ENCODE peak calls at places on chromosomes 11 and 22, in four cellular contexts. Y, K, H and E are unnamed samples.
A peak's percentile ranks its signal among the peaks of the same experiment; 100 is the strongest.

GRCh38 chr11:130801287-130802146 is 114.8 kb downstream of the SNX19 start:
- DNase-seq in H (no peak), K (no peak), Y (no peak), E (no peak)

GRCh38 chr11:7657306-7658025 is 15.8 kb downstream of the CYB5R2 start:
- DNase-seq in Y (peak; percentile 28), H (peak; percentile 64), K (peak; percentile 75), E (no peak)

GRCh38 chr11:2839395-2839941 is 46.1 kb downstream of the CDKN1C start:
- DNase-seq in K (no peak), H (no peak), Y (no peak), E (no peak)

GRCh38 chr11:64306876-64307622 is 1.7 kb downstream of the ESRRA start:
- DNase-seq in K (no peak), H (peak; percentile 65), Y (no peak), E (peak; percentile 87)

GRCh38 chr22:30866811-30867271 is 101.7 kb downstream of the MORC2 start:
- DNase-seq in K (peak; percentile 80), Y (no peak), H (no peak), E (no peak)

GRCh38 chr11:115581871-115582639 is 77.8 kb upstream of the CADM1 start:
- DNase-seq in K (no peak), Y (no peak), H (peak; percentile 45), E (no peak)

GRCh38 chr11:26247340-26247739 is 84.6 kb upstream of the ANO3 start:
- DNase-seq in Y (no peak), K (no peak), H (no peak), E (no peak)

GRCh38 chr11:77058900-77059299 is 7.9 kb upstream of the CAPN5 start:
- DNase-seq in K (no peak), Y (no peak), H (no peak), E (no peak)

GRCh38 chr11:122796128-122796717 is 42.1 kb upstream of the CRTAM start:
- DNase-seq in Y (no peak), H (peak; percentile 54), K (peak; percentile 42), E (peak; percentile 85)

GRCh38 chr11:2533642-2534115 is 88.9 kb downstream of the KCNQ1 start:
- DNase-seq in K (peak; percentile 38), H (peak; percentile 68), Y (peak; percentile 63), E (peak; percentile 85)

GRCh38 chr11:13745165-13745564 is 76.7 kb downstream of the FAR1 start:
- DNase-seq in H (no peak), K (peak; percentile 84), Y (no peak), E (no peak)

GRCh38 chr11:66322732-66323427 is 6.0 kb upstream of the CD248 start:
- DNase-seq in Y (no peak), K (no peak), H (no peak), E (no peak)

GRCh38 chr11:68122936-68123539 is 1.9 kb upstream of the CHKA start:
- DNase-seq in Y (peak; percentile 41), H (peak; percentile 81), K (no peak), E (no peak)

GRCh38 chr22:33049125-33049729 is 9.0 kb downstream of the SYN3 start:
- DNase-seq in Y (peak; percentile 44), H (peak; percentile 67), K (peak; percentile 30), E (peak; percentile 81)

GRCh38 chr22:49307071-49307830 is 520.4 kb downstream of the BRD1 start:
- DNase-seq in H (no peak), Y (no peak), K (no peak), E (peak; percentile 42)

GRCh38 chr11:64123679-64124078 is 42.2 kb downstream of the MACROD1 start:
- DNase-seq in K (no peak), H (no peak), Y (no peak), E (no peak)

GRCh38 chr11:61536676-61537270 is 28.2 kb downstream of the LRRC10B start:
- DNase-seq in Y (no peak), H (no peak), K (no peak), E (no peak)

GRCh38 chr22:32584650-32585049 is 110.0 kb downstream of the FBXO7 start:
- DNase-seq in H (no peak), K (no peak), Y (no peak), E (no peak)

GRCh38 chr22:28883657-28883916 is 215 bp downstream of the ZNRF3 start:
- DNase-seq in K (no peak), Y (no peak), H (no peak), E (no peak)

GRCh38 chr22:23289851-23290724 is 109.8 kb downstream of the BCR start:
- DNase-seq in H (peak; percentile 73), Y (no peak), K (peak; percentile 55), E (no peak)

GRCh38 chr11:122365545-122366380 is 249.7 kb upstream of the BLID start:
- DNase-seq in K (no peak), H (no peak), Y (no peak), E (no peak)

GRCh38 chr11:127383026-127383425 is 382.5 kb upstream of the KIRREL3 start:
- DNase-seq in H (no peak), K (no peak), Y (no peak), E (no peak)

GRCh38 chr11:65871811-65872548 is 620 bp downstream of the EFEMP2 start:
- DNase-seq in Y (no peak), K (peak; percentile 46), H (no peak), E (no peak)

GRCh38 chr11:59185412-59185811 is 13.5 kb downstream of the DTX4 start:
- DNase-seq in Y (no peak), H (peak; percentile 43), K (no peak), E (no peak)

GRCh38 chr11:65084598-65085375 is 765 bp downstream of the ZFPL1 start:
- DNase-seq in H (no peak), K (no peak), Y (no peak), E (no peak)

GRCh38 chr11:27390959-27391326 is 27.9 kb upstream of the CCDC34 start:
- DNase-seq in H (no peak), Y (no peak), K (no peak), E (no peak)

GRCh38 chr11:1560618-1561251 is 11.3 kb downstream of the DUSP8 start:
- DNase-seq in Y (no peak), K (no peak), H (no peak), E (no peak)

GRCh38 chr11:72223615-72224586 is 666 bp upstream of the INPPL1 start:
- DNase-seq in H (peak; percentile 85), K (peak; percentile 74), Y (peak; percentile 8), E (peak; percentile 93)

GRCh38 chr11:93689166-93689734 is 27.8 kb downstream of the CEP295 start:
- DNase-seq in Y (no peak), H (no peak), K (no peak), E (no peak)

GRCh38 chr22:23503142-23503541 is 76.9 kb downstream of the IGLL1 start:
- DNase-seq in H (no peak), Y (no peak), K (no peak), E (peak; percentile 54)

GRCh38 chr11:10294289-10294953 is 402 bp upstream of the SBF2 start:
- DNase-seq in Y (no peak), H (peak; percentile 41), K (peak; percentile 63), E (peak; percentile 85)

GRCh38 chr11:111785076-111785475 is 18.9 kb upstream of the PPP2R1B start:
- DNase-seq in H (no peak), K (no peak), Y (no peak), E (no peak)

GRCh38 chr22:43038325-43038724 is 23.4 kb upstream of the PACSIN2 start:
- DNase-seq in H (no peak), K (no peak), Y (no peak), E (no peak)

GRCh38 chr22:35547993-35548761 is 7.5 kb downstream of the RASD2 start:
- DNase-seq in K (no peak), Y (no peak), H (no peak), E (no peak)

GRCh38 chr11:134950692-134951304 is 538.8 kb upstream of the B3GAT1 start:
- DNase-seq in H (no peak), K (peak; percentile 4), Y (no peak), E (no peak)

GRCh38 chr11:72569966-72570892 is 104.0 kb downstream of the PDE2A start:
- DNase-seq in K (no peak), Y (no peak), H (no peak), E (no peak)

GRCh38 chr11:113874920-113875413 is 405 bp downstream of the USP28 start:
- DNase-seq in Y (no peak), K (peak; percentile 53), H (no peak), E (no peak)

GRCh38 chr11:27380796-27381195 is 17.8 kb upstream of the CCDC34 start:
- DNase-seq in K (no peak), Y (no peak), H (no peak), E (no peak)

GRCh38 chr22:38469306-38469781 is 1.4 kb downstream of the KDELR3 start:
- DNase-seq in H (no peak), K (no peak), Y (no peak), E (peak; percentile 39)

GRCh38 chr11:119318240-119319135 is 1.6 kb upstream of the MCAM start:
- DNase-seq in H (peak; percentile 64), Y (no peak), K (peak; percentile 81), E (no peak)
- TF ChIP-seq POLR2AphosphoS5 in H (peak; percentile 62), Y (no peak), K (peak; percentile 85), E (peak; percentile 70)

GRCh38 chr11:28696591-28696990 is 588.4 kb downstream of the METTL15 start:
- DNase-seq in K (no peak), Y (no peak), H (no peak), E (no peak)
- H3K27ac ChIP-seq in K (no peak overlapping the region), Y (no peak overlapping the region), H (no peak overlapping the region), E (no peak overlapping the region)

DNA sequence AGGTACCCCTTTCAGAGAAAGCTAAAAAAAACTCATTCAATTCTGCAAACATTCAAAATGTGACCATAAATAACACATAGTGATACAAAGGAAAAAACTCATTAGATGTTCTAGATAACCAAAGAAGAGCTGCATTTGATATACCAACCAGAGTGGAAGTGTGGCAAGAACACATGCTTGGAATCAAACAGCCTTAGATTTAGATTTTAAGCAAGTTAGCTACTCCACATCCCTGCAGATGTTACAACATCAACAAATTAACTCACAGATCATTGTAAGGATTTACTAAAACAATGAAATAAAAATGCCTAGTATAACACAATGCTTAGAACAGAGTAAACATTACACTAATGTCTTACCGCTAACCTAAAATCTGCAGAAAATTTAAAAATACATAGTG is 114.1 kb upstream of the AKIP1 start:
- DNase-seq in Y (no peak), H (no peak), K (no peak), E (no peak)
- H3K4me3 ChIP-seq in Y (no peak overlapping the region), H (no peak overlapping the region), K (no peak overlapping the region), E (no peak overlapping the region)

DNA sequence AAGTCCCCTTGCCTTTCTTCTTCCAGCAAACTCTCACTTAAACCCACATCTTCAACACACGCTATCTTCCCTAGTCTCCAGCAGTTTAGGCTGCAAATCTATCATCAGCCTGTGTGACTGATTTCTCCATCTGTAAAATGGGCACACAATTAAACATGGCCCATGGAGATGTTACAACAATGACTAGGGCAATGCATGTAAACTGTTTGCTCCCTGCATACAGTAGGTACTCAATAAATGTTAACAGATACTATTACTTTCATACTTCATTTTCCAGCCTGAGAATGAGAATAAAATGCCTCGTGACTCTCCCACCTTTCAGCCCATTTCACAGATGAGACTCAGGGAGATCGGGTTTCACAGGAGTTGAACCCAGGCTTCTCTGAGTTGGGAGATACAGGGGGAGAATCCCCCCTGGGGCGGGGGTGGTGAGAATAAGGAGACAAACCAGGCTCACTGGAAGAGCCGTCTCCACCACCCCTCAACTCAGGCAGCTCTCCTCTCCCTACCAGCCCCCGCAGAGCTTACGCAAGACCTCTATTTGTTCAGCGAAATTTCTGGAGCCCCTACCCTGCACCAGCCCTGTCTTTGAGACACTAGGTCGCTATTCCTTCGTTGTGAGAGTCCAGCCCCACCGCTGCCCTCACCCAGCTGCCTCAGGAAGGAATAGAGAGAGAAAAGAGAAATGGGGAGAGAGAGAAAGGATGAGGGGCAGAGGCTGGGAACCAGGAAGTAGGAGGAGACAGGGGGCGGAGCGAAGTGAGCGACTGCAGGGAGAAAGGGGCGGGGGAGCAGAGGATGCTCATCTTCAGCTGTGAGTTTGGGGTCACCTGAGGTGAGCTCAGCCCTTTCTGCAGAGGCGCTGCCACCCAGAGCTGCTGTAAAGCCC is 42.1 kb upstream of the KLHL35 start:
- DNase-seq in K (no peak), H (peak; percentile 46), Y (no peak), E (peak; percentile 87)
- TF ChIP-seq POLR2AphosphoS5 in K (no peak), H (no peak), Y (no peak), E (no peak)